ENCODE peak calls at places on chromosomes 1 and 21, in eight cellular contexts. A is retina; Y is nucleus accumbens; E is GM12891; W is stimulated activated CD8-positive, alpha-beta memory T cell treated with anti-CD3 and anti-CD28 coated beads, Interleukin-15, amount 100 ng/mL, for 1 hour; X is fibroblast of the aortic adventitia; H is activated naive CD4-positive, alpha-beta T cell treated with anti-CD3 and anti-CD28 coated beads, Interleukin-2, amount 50 U/mL, for 72 hours; O is endothelial cell of umbilical vein. N is an unnamed sample.

GRCh38 chr1:93474291-93474690 is 26.4 kb downstream of the FNBP1L start:
- DNase-seq in A (no peak), Y (no peak), E (no peak), W (no peak), X (no peak), H (no peak), O (no peak), N (no peak)

GRCh38 chr1:33039840-33040239 is 3.2 kb upstream of the AK2 start:
- DNase-seq in A (no peak), Y (no peak), E (no peak), W (no peak), X (no peak), H (no peak), O (no peak), N (no peak)

GRCh38 chr1:98035587-98035986 is 114.8 kb upstream of the DPYD start:
- DNase-seq in A (no peak), Y (no peak), E (no peak), W (no peak), X (peak), H (no peak), O (no peak), N (no peak)

GRCh38 chr21:44847261-44848056 is 26.0 kb downstream of the PTTG1IP start:
- DNase-seq in A (no peak), Y (no peak), E (no peak), W (no peak), X (no peak), H (no peak), O (no peak), N (no peak)

GRCh38 chr1:176119549-176119948 is 87.5 kb downstream of the COP1 start:
- DNase-seq in A (no peak), Y (no peak), E (no peak), W (no peak), X (peak), H (no peak), O (peak), N (no peak)

GRCh38 chr1:238029126-238029525 is 138.4 kb upstream of the ZP4 start:
- DNase-seq in A (no peak), Y (no peak), E (no peak), W (no peak), X (no peak), H (no peak), O (no peak), N (no peak)

GRCh38 chr1:147539122-147539575 is 2.2 kb upstream of the BCL9 start:
- DNase-seq in A (no peak), Y (no peak), E (no peak), W (no peak), X (peak), H (peak), O (peak), N (no peak)

GRCh38 chr1:225462429-225462713 is 34.5 kb upstream of the LBR start:
- DNase-seq in A (no peak), Y (no peak), E (no peak), W (no peak), X (no peak), H (no peak), O (no peak), N (no peak)

GRCh38 chr1:223123238-223123976 is 19.6 kb downstream of the TLR5 start:
- DNase-seq in A (peak), Y (no peak), E (peak), W (peak), X (peak), H (peak), O (peak), N (peak)

GRCh38 chr1:226965581-226966440 is 25.7 kb downstream of the COQ8A start:
- DNase-seq in A (no peak), Y (no peak), E (no peak), W (no peak), X (no peak), H (no peak), O (no peak), N (no peak)

GRCh38 chr1:78333426-78334012 is 157.3 kb upstream of the PTGFR start:
- DNase-seq in A (no peak), Y (no peak), E (no peak), W (no peak), X (peak), H (no peak), O (peak), N (no peak)

GRCh38 chr1:63413394-63413793 is 46.0 kb downstream of the ALG6 start:
- DNase-seq in A (no peak), Y (no peak), E (no peak), W (no peak), X (no peak), H (no peak), O (no peak), N (no peak)

GRCh38 chr1:218408942-218409341 is 63.8 kb downstream of the TGFB2 start:
- DNase-seq in A (no peak), Y (no peak), E (no peak), W (no peak), X (no peak), H (no peak), O (no peak), N (no peak)

GRCh38 chr21:34962586-34963222 is 86.4 kb downstream of the RUNX1 start:
- DNase-seq in A (no peak), Y (no peak), E (no peak), W (no peak), X (no peak), H (no peak), O (no peak), N (no peak)

GRCh38 chr1:209831615-209832014 is 3.8 kb downstream of the UTP25 start:
- DNase-seq in A (no peak), Y (no peak), E (no peak), W (no peak), X (peak), H (no peak), O (no peak), N (no peak)

GRCh38 chr1:83641828-83642443 is 357.0 kb downstream of the TTLL7 start:
- DNase-seq in A (no peak), Y (no peak), E (no peak), W (no peak), X (peak), H (no peak), O (no peak), N (no peak)

GRCh38 chr1:96538001-96538649 is 183.5 kb upstream of the PTBP2 start:
- DNase-seq in A (no peak), Y (peak), E (no peak), W (no peak), X (peak), H (no peak), O (peak), N (no peak)

GRCh38 chr1:24858277-24858676 is 71.8 kb downstream of the RUNX3 start:
- DNase-seq in A (no peak), Y (no peak), E (no peak), W (no peak), X (no peak), H (no peak), O (no peak), N (no peak)

GRCh38 chr1:214833357-214833756 is 230.4 kb downstream of the CENPF start:
- DNase-seq in A (no peak), Y (no peak), E (no peak), W (no peak), X (peak), H (no peak), O (no peak), N (no peak)

GRCh38 chr21:21148009-21148408 is 149.8 kb downstream of the NCAM2 start:
- DNase-seq in A (no peak), Y (no peak), E (no peak), W (no peak), X (no peak), H (no peak), O (no peak), N (no peak)

GRCh38 chr1:212386029-212386428 is 28.7 kb downstream of the PACC1 start:
- DNase-seq in A (no peak), Y (no peak), E (no peak), W (no peak), X (no peak), H (no peak), O (no peak), N (no peak)

GRCh38 chr1:153404086-153404635 is 12.2 kb upstream of the S100A7A start:
- DNase-seq in A (peak), Y (no peak), E (no peak), W (no peak), X (no peak), H (no peak), O (no peak), N (no peak)

GRCh38 chr1:230066466-230067404 is at the start of gene GALNT2:
- DNase-seq in A (peak), Y (peak), E (peak), W (peak), X (peak), H (peak), O (peak), N (peak)

GRCh38 chr1:27539901-27540861 is 50.2 kb upstream of the WASF2 start:
- DNase-seq in A (no peak), Y (no peak), E (no peak), W (no peak), X (peak), H (no peak), O (peak), N (no peak)

GRCh38 chr1:160539896-160540858 is 17.1 kb upstream of the SLAMF6 start:
- DNase-seq in A (no peak), Y (no peak), E (no peak), W (no peak), X (no peak), H (peak), O (peak), N (no peak)

GRCh38 chr1:30845237-30845636 is 63.3 kb downstream of the SDC3 start:
- DNase-seq in A (no peak), Y (no peak), E (no peak), W (no peak), X (no peak), H (no peak), O (no peak), N (no peak)

GRCh38 chr1:223711838-223712183 is 528 bp upstream of the CAPN2 start:
- DNase-seq in A (no peak), Y (no peak), E (no peak), W (no peak), X (no peak), H (no peak), O (no peak), N (no peak)

GRCh38 chr1:157882560-157882959 is 41.0 kb upstream of the CD5L start:
- DNase-seq in A (no peak), Y (no peak), E (no peak), W (no peak), X (no peak), H (no peak), O (no peak), N (no peak)

GRCh38 chr21:20998456-20998789 is 214 bp downstream of the NCAM2 start:
- DNase-seq in A (no peak), Y (no peak), E (no peak), W (no peak), X (no peak), H (no peak), O (peak), N (no peak)

GRCh38 chr21:34589511-34590282 is 25.2 kb downstream of the RCAN1 start:
- DNase-seq in A (no peak), Y (no peak), E (no peak), W (no peak), X (no peak), H (no peak), O (no peak), N (no peak)

GRCh38 chr1:40848530-40849189 is 13.5 kb downstream of the CITED4 start:
- DNase-seq in A (peak), Y (peak), E (no peak), W (no peak), X (peak), H (no peak), O (peak), N (no peak)

GRCh38 chr1:205458777-205459566 is 3.1 kb upstream of the BLACAT1 start:
- DNase-seq in A (no peak), Y (no peak), E (no peak), W (no peak), X (peak), H (no peak), O (peak), N (no peak)

GRCh38 chr21:45898781-45899180 is 82.8 kb upstream of the COL6A1 start:
- DNase-seq in A (no peak), Y (no peak), E (no peak), W (no peak), X (no peak), H (no peak), O (no peak), N (no peak)

GRCh38 chr1:215192306-215192705 is 109.8 kb downstream of the KCNK2 start:
- DNase-seq in A (no peak), Y (no peak), E (no peak), W (no peak), X (peak), H (no peak), O (no peak), N (no peak)

GRCh38 chr1:155105604-155106011 is 22.1 kb upstream of the EFNA1 start:
- DNase-seq in A (no peak), Y (no peak), E (no peak), W (no peak), X (no peak), H (no peak), O (peak), N (no peak)

GRCh38 chr1:246280551-246280950 is 226.5 kb downstream of the SMYD3 start:
- DNase-seq in A (peak), Y (no peak), E (no peak), W (no peak), X (peak), H (no peak), O (peak), N (no peak)

GRCh38 chr21:34348890-34349519 is 14.8 kb upstream of the KCNE2 start:
- DNase-seq in A (no peak), Y (no peak), E (no peak), W (no peak), X (no peak), H (no peak), O (no peak), N (no peak)

GRCh38 chr1:217191441-217191840 is 439.4 kb downstream of the GPATCH2 start:
- DNase-seq in A (no peak), Y (no peak), E (no peak), W (no peak), X (no peak), H (no peak), O (no peak), N (no peak)